ENCODE peak calls at places on chromosome 9, in four cellular contexts. H is T-cell, B is heart right ventricle, C is esophagus mucosa. U is an unnamed sample.

GRCh38 chr9:97386733-97387503 is 25.0 kb upstream of the TDRD7 start:
- ATAC-seq in H (peak), B (peak), C (peak), U (no peak)

GRCh38 chr9:36492849-36493248 is 79.8 kb upstream of the MELK start:
- ATAC-seq in H (peak), B (no peak), C (no peak), U (no peak)

GRCh38 chr9:8916771-8917170 is 1117.2 kb upstream of the DMAC1 start:
- ATAC-seq in H (no peak), B (no peak), C (no peak), U (no peak)

GRCh38 chr9:30997291-30997690 is 1387.2 kb upstream of the ACO1 start:
- ATAC-seq in H (no peak), B (no peak), C (no peak), U (no peak)

GRCh38 chr9:119688547-119688946 is 319.3 kb upstream of the BRINP1 start:
- ATAC-seq in H (no peak), B (no peak), C (no peak), U (no peak)

GRCh38 chr9:134381671-134382505 is 55.6 kb downstream of the RXRA start:
- ATAC-seq in H (peak), B (peak), C (no peak), U (peak)

GRCh38 chr9:108078823-108079222 is 589.3 kb upstream of the KLF4 start:
- ATAC-seq in H (no peak), B (peak), C (no peak), U (no peak)

GRCh38 chr9:114696814-114697544 is 15.0 kb upstream of the TEX48 start:
- ATAC-seq in H (peak), B (no peak), C (no peak), U (peak)

GRCh38 chr9:96383165-96383939 is at the start of gene SLC35D2:
- ATAC-seq in H (peak), B (peak), C (peak), U (peak)

GRCh38 chr9:137774775-137775386 is 102.7 kb upstream of the CACNA1B start:
- ATAC-seq in H (no peak), B (no peak), C (no peak), U (no peak)

GRCh38 chr9:95383198-95383673 is 65.7 kb upstream of the FANCC start:
- ATAC-seq in H (no peak), B (no peak), C (no peak), U (no peak)

GRCh38 chr9:109168170-109168569 is 1.1 kb upstream of the FRRS1L start:
- ATAC-seq in H (no peak), B (no peak), C (peak), U (no peak)

GRCh38 chr9:69173497-69173890 is 583 bp upstream of the TJP2 start:
- ATAC-seq in H (no peak), B (no peak), C (no peak), U (no peak)

GRCh38 chr9:35605336-35606137 is 475 bp downstream of the TESK1 start:
- ATAC-seq in H (peak), B (no peak), C (no peak), U (peak)

GRCh38 chr9:96604005-96604320 is 15.7 kb downstream of the CDC14B start:
- ATAC-seq in H (no peak), B (peak), C (peak), U (no peak)

GRCh38 chr9:129164246-129164930 is 13.7 kb downstream of the IER5L start:
- ATAC-seq in H (no peak), B (peak), C (peak), U (no peak)

GRCh38 chr9:137326436-137327060 is 24.5 kb upstream of the NRARP start:
- ATAC-seq in H (no peak), B (peak), C (peak), U (peak)

GRCh38 chr9:136764301-136764891 is at the start of gene LCN15:
- ATAC-seq in H (no peak), B (peak), C (no peak), U (no peak)

U was measured in stimulated activated memory B cell treated with anti-CD40 and anti-IgM and Interleukin-4, amounts not matched to agents 10 μg/mL and 1 μg/mL and 100 μg/mL, for 72 hours.